ENCODE peak calls at places on chromosome 2, in six cellular contexts. One of them, this sample, is unnamed.

GRCh38 chr2:127016329-127016728 is 90.6 kb downstream of the BIN1 start:
- DNase-seq in body of pancreas: no peak
- DNase-seq in gastrocnemius medialis: no peak
- DNase-seq in pancreas: peak
- DNase-seq in K562: no peak
- DNase-seq in SK-N-SH: no peak
- DNase-seq in this sample: no peak

GRCh38 chr2:189522435-189523151 is 58.0 kb downstream of the SLC40A1 start:
- DNase-seq in body of pancreas: peak
- DNase-seq in gastrocnemius medialis: no peak
- DNase-seq in pancreas: no peak
- DNase-seq in K562: no peak
- DNase-seq in SK-N-SH: no peak
- DNase-seq in this sample: no peak

GRCh38 chr2:217289909-217290283 is 430.0 kb upstream of the TNP1 start:
- DNase-seq in body of pancreas: peak
- DNase-seq in gastrocnemius medialis: no peak
- DNase-seq in pancreas: no peak
- DNase-seq in K562: no peak
- DNase-seq in SK-N-SH: peak
- DNase-seq in this sample: no peak

GRCh38 chr2:213021971-213022899 is 129.2 kb downstream of the IKZF2 start:
- DNase-seq in body of pancreas: no peak
- DNase-seq in gastrocnemius medialis: no peak
- DNase-seq in pancreas: no peak
- DNase-seq in K562: no peak
- DNase-seq in SK-N-SH: no peak
- DNase-seq in this sample: no peak

GRCh38 chr2:207896525-207897295 is 127.0 kb upstream of the FZD5 start:
- DNase-seq in body of pancreas: no peak
- DNase-seq in gastrocnemius medialis: no peak
- DNase-seq in pancreas: no peak
- DNase-seq in K562: peak
- DNase-seq in SK-N-SH: peak
- DNase-seq in this sample: no peak

GRCh38 chr2:218605438-218605837 is 2.3 kb upstream of the PLCD4 start:
- DNase-seq in body of pancreas: peak
- DNase-seq in gastrocnemius medialis: peak
- DNase-seq in pancreas: no peak
- DNase-seq in K562: no peak
- DNase-seq in SK-N-SH: peak
- DNase-seq in this sample: no peak

GRCh38 chr2:64945973-64946736 is 43.0 kb upstream of the SLC1A4 start:
- DNase-seq in body of pancreas: no peak
- DNase-seq in gastrocnemius medialis: no peak
- DNase-seq in pancreas: no peak
- DNase-seq in K562: no peak
- DNase-seq in SK-N-SH: no peak
- DNase-seq in this sample: peak

GRCh38 chr2:223096571-223096970 is 44.6 kb downstream of the KCNE4 start:
- DNase-seq in body of pancreas: no peak
- DNase-seq in gastrocnemius medialis: no peak
- DNase-seq in pancreas: no peak
- DNase-seq in K562: no peak
- DNase-seq in SK-N-SH: no peak
- DNase-seq in this sample: no peak

GRCh38 chr2:17083902-17084301 is 418.3 kb upstream of the CYRIA start:
- DNase-seq in body of pancreas: no peak
- DNase-seq in gastrocnemius medialis: no peak
- DNase-seq in pancreas: no peak
- DNase-seq in K562: no peak
- DNase-seq in SK-N-SH: peak
- DNase-seq in this sample: no peak

GRCh38 chr2:177740718-177741117 is 331.9 kb downstream of the PDE11A start:
- DNase-seq in body of pancreas: no peak
- DNase-seq in gastrocnemius medialis: no peak
- DNase-seq in pancreas: no peak
- DNase-seq in K562: no peak
- DNase-seq in SK-N-SH: peak
- DNase-seq in this sample: no peak

GRCh38 chr2:24892928-24893327 is 27.1 kb downstream of the ADCY3 start:
- DNase-seq in body of pancreas: no peak
- DNase-seq in gastrocnemius medialis: no peak
- DNase-seq in pancreas: no peak
- DNase-seq in K562: no peak
- DNase-seq in SK-N-SH: no peak
- DNase-seq in this sample: no peak

GRCh38 chr2:39243469-39244123 is at the start of gene CDKL4:
- DNase-seq in body of pancreas: no peak
- DNase-seq in gastrocnemius medialis: no peak
- DNase-seq in pancreas: peak
- DNase-seq in K562: no peak
- DNase-seq in SK-N-SH: peak
- DNase-seq in this sample: peak

GRCh38 chr2:220648628-220649027 is 923.5 kb downstream of the EPHA4 start:
- DNase-seq in body of pancreas: no peak
- DNase-seq in gastrocnemius medialis: no peak
- DNase-seq in pancreas: no peak
- DNase-seq in K562: no peak
- DNase-seq in SK-N-SH: no peak
- DNase-seq in this sample: no peak

GRCh38 chr2:31553362-31553761 is 27.4 kb downstream of the SRD5A2 start:
- DNase-seq in body of pancreas: no peak
- DNase-seq in gastrocnemius medialis: no peak
- DNase-seq in pancreas: no peak
- DNase-seq in K562: no peak
- DNase-seq in SK-N-SH: no peak
- DNase-seq in this sample: no peak

GRCh38 chr2:105344704-105345345 is 7.5 kb downstream of the C2orf49 start:
- DNase-seq in body of pancreas: no peak
- DNase-seq in gastrocnemius medialis: no peak
- DNase-seq in pancreas: no peak
- DNase-seq in K562: no peak
- DNase-seq in SK-N-SH: peak
- DNase-seq in this sample: no peak

GRCh38 chr2:222733846-222734689 is 62.6 kb downstream of the MOGAT1 start:
- DNase-seq in body of pancreas: peak
- DNase-seq in gastrocnemius medialis: no peak
- DNase-seq in pancreas: no peak
- DNase-seq in K562: no peak
- DNase-seq in SK-N-SH: peak
- DNase-seq in this sample: no peak

GRCh38 chr2:234682492-234683228 is 185.8 kb upstream of the ARL4C start:
- DNase-seq in body of pancreas: no peak
- DNase-seq in gastrocnemius medialis: no peak
- DNase-seq in pancreas: no peak
- DNase-seq in K562: no peak
- DNase-seq in SK-N-SH: no peak
- DNase-seq in this sample: no peak

GRCh38 chr2:86809481-86810121 is 18.9 kb upstream of the CD8A start:
- DNase-seq in body of pancreas: no peak
- DNase-seq in gastrocnemius medialis: no peak
- DNase-seq in pancreas: peak
- DNase-seq in K562: no peak
- DNase-seq in SK-N-SH: no peak
- DNase-seq in this sample: peak

GRCh38 chr2:170118641-170119040 is 59.3 kb upstream of the MYO3B start:
- DNase-seq in body of pancreas: no peak
- DNase-seq in gastrocnemius medialis: no peak
- DNase-seq in pancreas: no peak
- DNase-seq in K562: no peak
- DNase-seq in SK-N-SH: no peak
- DNase-seq in this sample: no peak

GRCh38 chr2:170121689-170122088 is 56.3 kb upstream of the MYO3B start:
- DNase-seq in body of pancreas: no peak
- DNase-seq in gastrocnemius medialis: no peak
- DNase-seq in pancreas: no peak
- DNase-seq in K562: no peak
- DNase-seq in SK-N-SH: no peak
- DNase-seq in this sample: no peak

GRCh38 chr2:170122883-170123547 is 54.9 kb upstream of the MYO3B start:
- DNase-seq in body of pancreas: no peak
- DNase-seq in gastrocnemius medialis: no peak
- DNase-seq in pancreas: no peak
- DNase-seq in K562: no peak
- DNase-seq in SK-N-SH: no peak
- DNase-seq in this sample: no peak

DNA sequence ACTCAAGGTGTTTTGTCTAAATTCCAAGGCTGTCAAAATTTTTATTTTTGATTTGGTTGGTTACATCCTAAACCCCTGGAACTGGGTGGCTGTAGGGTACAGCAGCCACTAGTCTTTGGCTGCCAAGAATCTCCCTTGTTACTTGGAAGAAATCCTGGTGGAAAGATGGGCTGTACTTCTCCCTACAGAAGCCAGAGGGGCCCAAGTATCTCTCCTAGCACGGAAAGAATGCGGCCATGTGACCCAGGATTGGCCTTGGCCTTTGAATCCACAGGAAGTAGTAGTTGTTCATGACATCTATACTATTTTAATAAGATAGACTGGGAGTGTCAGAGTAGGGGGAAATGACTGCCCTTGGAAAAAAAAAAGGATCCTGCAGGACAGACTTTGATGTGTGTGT is 54.4 kb upstream of the MYO3B start:
- DNase-seq in body of pancreas: no peak
- DNase-seq in gastrocnemius medialis: no peak
- DNase-seq in pancreas: no peak
- DNase-seq in K562: no peak
- DNase-seq in SK-N-SH: no peak
- DNase-seq in this sample: no peak
- TF ChIP-seq CTCF in body of pancreas: no peak
- TF ChIP-seq CTCF in gastrocnemius medialis: no peak
- TF ChIP-seq CTCF in pancreas: no peak
- TF ChIP-seq CTCF in K562: no peak
- TF ChIP-seq CTCF in SK-N-SH: no peak
- TF ChIP-seq CTCF in this sample: no peak

GRCh38 chr2:20666364-20667150 is at the start of gene GDF7:
- DNase-seq in body of pancreas: peak
- DNase-seq in gastrocnemius medialis: no peak
- DNase-seq in pancreas: peak
- DNase-seq in K562: peak
- DNase-seq in SK-N-SH: peak
- DNase-seq in this sample: no peak

GRCh38 chr2:20665261-20666113 is 1.5 kb upstream of the GDF7 start:
- DNase-seq in body of pancreas: no peak
- DNase-seq in gastrocnemius medialis: no peak
- DNase-seq in pancreas: no peak
- DNase-seq in K562: no peak
- DNase-seq in SK-N-SH: peak
- DNase-seq in this sample: no peak

GRCh38 chr2:20667151-20667530 is 197 bp downstream of the GDF7 start:
- DNase-seq in body of pancreas: no peak
- DNase-seq in gastrocnemius medialis: no peak
- DNase-seq in pancreas: no peak
- DNase-seq in K562: peak
- DNase-seq in SK-N-SH: peak
- DNase-seq in this sample: no peak

GRCh38 chr2:20664431-20665260 is 2.3 kb upstream of the GDF7 start:
- DNase-seq in body of pancreas: no peak
- DNase-seq in gastrocnemius medialis: no peak
- DNase-seq in pancreas: no peak
- DNase-seq in K562: no peak
- DNase-seq in SK-N-SH: peak
- DNase-seq in this sample: no peak

DNA sequence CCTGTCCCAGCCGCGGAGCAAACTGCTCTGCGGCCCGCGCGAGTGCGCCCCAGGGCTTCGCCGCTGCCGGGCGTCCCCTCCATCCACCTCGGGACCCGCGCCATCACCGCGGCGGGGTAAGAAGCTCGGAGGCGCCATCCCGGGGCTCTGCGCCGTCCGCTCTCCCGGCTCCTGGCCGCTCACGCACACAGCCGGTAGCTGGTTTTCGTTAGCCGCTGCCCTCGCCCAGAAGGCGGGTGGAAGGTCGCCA is 905 bp upstream of the GDF7 start:
- DNase-seq in body of pancreas: no peak
- DNase-seq in gastrocnemius medialis: no peak
- DNase-seq in pancreas: no peak
- DNase-seq in K562: no peak
- DNase-seq in SK-N-SH: peak
- DNase-seq in this sample: no peak
- H3K4me3 ChIP-seq in body of pancreas: no peak
- H3K4me3 ChIP-seq in gastrocnemius medialis: peak
- H3K4me3 ChIP-seq in pancreas: no peak
- H3K4me3 ChIP-seq in K562: no peak
- H3K4me3 ChIP-seq in SK-N-SH: peak
- H3K4me3 ChIP-seq in this sample: peak

DNA sequence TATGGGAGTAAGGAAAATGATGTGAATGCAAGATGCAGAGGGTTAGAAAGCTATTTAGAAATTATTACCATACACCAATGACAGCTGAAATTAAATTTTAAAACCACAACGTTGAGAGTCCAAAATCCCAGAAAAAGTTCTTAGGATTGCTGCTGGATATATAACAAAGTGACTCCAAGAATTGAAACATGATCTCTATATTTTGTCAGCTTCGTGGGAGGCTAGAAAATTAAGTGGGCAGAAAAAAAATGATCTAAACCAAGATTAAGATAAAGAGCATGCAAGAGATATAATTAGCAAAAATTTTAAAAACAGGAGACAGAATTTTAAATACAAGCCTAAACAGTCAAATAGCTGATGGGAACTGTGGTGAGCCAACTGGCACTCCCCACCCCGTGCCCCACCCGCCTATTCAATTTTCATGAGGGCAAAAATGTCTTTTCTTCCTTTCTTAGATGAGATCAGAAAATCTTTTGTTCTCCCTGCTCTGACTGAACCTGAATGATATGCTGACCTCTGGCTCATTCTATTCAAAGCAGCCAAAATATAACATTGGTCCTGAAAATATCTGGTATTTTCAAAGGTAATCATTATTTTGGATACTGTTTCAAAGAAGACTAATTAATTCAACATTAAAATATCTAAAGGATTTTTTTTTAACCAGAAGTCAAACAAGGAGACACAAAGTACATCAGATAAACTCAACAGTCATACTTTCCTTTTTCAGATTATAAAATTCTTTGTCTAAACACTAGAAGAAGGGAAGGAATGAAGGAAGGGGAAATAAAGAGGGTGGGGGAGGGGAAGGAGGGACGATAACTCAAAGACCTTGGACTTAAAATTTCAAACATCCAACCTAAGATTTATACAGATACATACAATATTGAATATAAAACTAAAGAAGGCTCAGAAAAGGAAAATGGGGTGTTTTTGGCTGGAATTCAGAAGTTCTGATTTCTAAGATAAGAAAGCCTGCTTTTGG is 12.2 kb downstream of the KANSL3 start:
- DNase-seq in body of pancreas: no peak
- DNase-seq in gastrocnemius medialis: no peak
- DNase-seq in pancreas: no peak
- DNase-seq in K562: no peak
- DNase-seq in SK-N-SH: no peak
- DNase-seq in this sample: no peak
- H3K27ac ChIP-seq in body of pancreas: no peak
- H3K27ac ChIP-seq in gastrocnemius medialis: peak
- H3K27ac ChIP-seq in pancreas: no peak
- H3K27ac ChIP-seq in K562: no peak
- H3K27ac ChIP-seq in SK-N-SH: peak
- H3K27ac ChIP-seq in this sample: no peak

GRCh38 chr2:205473791-205474190 is 208.5 kb upstream of the NRP2 start:
- DNase-seq in body of pancreas: no peak
- DNase-seq in gastrocnemius medialis: no peak
- DNase-seq in pancreas: no peak
- DNase-seq in K562: no peak
- DNase-seq in SK-N-SH: no peak
- DNase-seq in this sample: no peak
- TF ChIP-seq CTCF in body of pancreas: no peak
- TF ChIP-seq CTCF in gastrocnemius medialis: no peak
- TF ChIP-seq CTCF in pancreas: no peak
- TF ChIP-seq CTCF in K562: no peak
- TF ChIP-seq CTCF in SK-N-SH: no peak
- TF ChIP-seq CTCF in this sample: no peak

This sample was measured in CD8-positive, alpha-beta T cell.